ENCODE peak calls at places on chromosomes 7 and 10, in six cellular contexts. C is effector CD4-positive, alpha-beta T cell; M is cardiac muscle cell; A is DMS53; G is left cardiac atrium; J is Daoy. R is an unnamed sample.

GRCh38 chr7:1496531-1497292 is 7.5 kb downstream of the INTS1 start:
- DNase-seq in G (no peak), J (no peak), M (no peak), C (no peak), A (no peak), R (no peak)

GRCh38 chr7:129642871-129643515 is 31.5 kb downstream of the NRF1 start:
- DNase-seq in G (no peak), J (no peak), M (peak; percentile 8), C (no peak), A (no peak), R (no peak)

GRCh38 chr10:131453772-131454634 is 142.5 kb upstream of the TCERG1L start:
- DNase-seq in G (peak; percentile 72), A (peak; percentile 38), M (peak; percentile 62), J (peak; percentile 62), C (peak; percentile 17), R (peak; percentile 68)

GRCh38 chr10:119281581-119282071 is 74.3 kb downstream of the GRK5 start:
- DNase-seq in J (peak; percentile 58), C (no peak), A (no peak), M (peak; percentile 49), G (peak; percentile 88), R (no peak)

GRCh38 chr7:68770649-68771048 is 827.6 kb upstream of the AUTS2 start:
- DNase-seq in J (peak; percentile 4), G (peak; percentile 60), M (peak; percentile 4), A (peak; percentile 13), C (no peak), R (no peak)

GRCh38 chr7:13179775-13180448 is 492.5 kb downstream of the ARL4A start:
- DNase-seq in J (no peak), A (no peak), G (no peak), M (peak; percentile 58), C (no peak), R (no peak)

GRCh38 chr7:44275829-44276570 is 49.4 kb downstream of the CAMK2B start:
- DNase-seq in G (peak; percentile 22), C (no peak), M (peak; percentile 56), A (no peak), J (no peak), R (no peak)

GRCh38 chr10:79285315-79286185 is 61.7 kb upstream of the PPIF start:
- DNase-seq in A (no peak), J (no peak), G (no peak), M (no peak), C (no peak), R (no peak)

GRCh38 chr10:778626-779330 is 89.3 kb upstream of the DIP2C start:
- DNase-seq in M (no peak), A (peak; percentile 54), G (no peak), C (no peak), J (peak; percentile 45), R (no peak)

GRCh38 chr7:116999316-116999715 is 46.0 kb downstream of the ST7 start:
- DNase-seq in G (no peak), J (no peak), A (no peak), M (peak; percentile 46), C (no peak), R (no peak)

GRCh38 chr7:151025924-151026671 is 1.8 kb upstream of the ATG9B start:
- DNase-seq in A (no peak), M (no peak), G (no peak), C (no peak), J (peak; percentile 69), R (no peak)

GRCh38 chr10:12849351-12850181 is 151.9 kb downstream of the CCDC3 start:
- DNase-seq in A (peak; percentile 50), M (peak; percentile 49), C (no peak), G (no peak), J (peak; percentile 19), R (peak; percentile 11)

GRCh38 chr7:44066111-44066460 is 719 bp upstream of the PGAM2 start:
- DNase-seq in A (no peak), G (no peak), J (no peak), C (no peak), M (no peak), R (no peak)

GRCh38 chr10:114045738-114046458 is 2.2 kb downstream of the ADRB1 start:
- DNase-seq in C (no peak), G (no peak), A (peak; percentile 23), J (no peak), M (no peak), R (no peak)

GRCh38 chr10:108421256-108421655 is 1256.8 kb upstream of the SORCS1 start:
- DNase-seq in J (no peak), G (no peak), M (peak; percentile 3), A (peak; percentile 52), C (no peak), R (no peak)

GRCh38 chr10:3525832-3526449 is 259.1 kb downstream of the KLF6 start:
- DNase-seq in C (no peak), M (peak; percentile 95), J (peak; percentile 90), A (peak; percentile 98), G (no peak), R (peak; percentile 26)

R was measured in colonic mucosa.